ENCODE peak calls at places on chromosome 21, in five cellular contexts. One of them, this sample, is unnamed.

GRCh38 chr21:14523234-14523633 is 22.9 kb downstream of the SAMSN1 start:
- DNase-seq in breast epithelium: no peak
- DNase-seq in GM23338: no peak
- DNase-seq in HCT116: no peak
- DNase-seq in upper lobe of left lung: no peak
- DNase-seq in this sample: no peak

GRCh38 chr21:18368193-18368592 is 35.4 kb downstream of the TMPRSS15 start:
- DNase-seq in upper lobe of left lung: no peak
- DNase-seq in breast epithelium: no peak
- DNase-seq in HCT116: no peak
- DNase-seq in GM23338: no peak
- DNase-seq in this sample: no peak

GRCh38 chr21:31124005-31124404 is 85.7 kb upstream of the KRTAP19-8 start:
- DNase-seq in breast epithelium: no peak
- DNase-seq in HCT116: no peak
- DNase-seq in upper lobe of left lung: no peak
- DNase-seq in GM23338: peak; percentile 29
- DNase-seq in this sample: no peak

GRCh38 chr21:15617968-15618367 is 111.8 kb upstream of the USP25 start:
- DNase-seq in HCT116: no peak
- DNase-seq in upper lobe of left lung: no peak
- DNase-seq in breast epithelium: no peak
- DNase-seq in GM23338: peak; percentile 46
- DNase-seq in this sample: no peak

GRCh38 chr21:38361324-38361723 is 104.5 kb downstream of the KCNJ15 start:
- DNase-seq in HCT116: no peak
- DNase-seq in GM23338: no peak
- DNase-seq in upper lobe of left lung: no peak
- DNase-seq in breast epithelium: no peak
- DNase-seq in this sample: peak; percentile 52

GRCh38 chr21:27818847-27819246 is 852.0 kb upstream of the ADAMTS5 start:
- DNase-seq in upper lobe of left lung: no peak
- DNase-seq in GM23338: no peak
- DNase-seq in HCT116: no peak
- DNase-seq in breast epithelium: no peak
- DNase-seq in this sample: no peak

GRCh38 chr21:14814282-14814681 is 250.5 kb downstream of the NRIP1 start:
- DNase-seq in HCT116: no peak
- DNase-seq in breast epithelium: no peak
- DNase-seq in GM23338: no peak
- DNase-seq in upper lobe of left lung: no peak
- DNase-seq in this sample: no peak

GRCh38 chr21:38987551-38988210 is 182.0 kb downstream of the ETS2 start:
- DNase-seq in GM23338: no peak
- DNase-seq in breast epithelium: no peak
- DNase-seq in upper lobe of left lung: no peak
- DNase-seq in HCT116: no peak
- DNase-seq in this sample: no peak

GRCh38 chr21:14273736-14274538 is 58.0 kb downstream of the RBM11 start:
- DNase-seq in GM23338: peak; percentile 72
- DNase-seq in upper lobe of left lung: peak; percentile 90
- DNase-seq in HCT116: no peak
- DNase-seq in breast epithelium: peak; percentile 59
- DNase-seq in this sample: no peak

GRCh38 chr21:40936151-40936550 is 89.2 kb upstream of the DSCAM start:
- DNase-seq in GM23338: no peak
- DNase-seq in breast epithelium: no peak
- DNase-seq in HCT116: no peak
- DNase-seq in upper lobe of left lung: no peak
- DNase-seq in this sample: no peak

GRCh38 chr21:32941263-32941662 is 84.5 kb upstream of the OLIG2 start:
- DNase-seq in upper lobe of left lung: no peak
- DNase-seq in GM23338: no peak
- DNase-seq in breast epithelium: no peak
- DNase-seq in HCT116: no peak
- DNase-seq in this sample: no peak

GRCh38 chr21:15669247-15669646 is 60.5 kb upstream of the USP25 start:
- DNase-seq in HCT116: no peak
- DNase-seq in GM23338: no peak
- DNase-seq in breast epithelium: no peak
- DNase-seq in upper lobe of left lung: no peak
- DNase-seq in this sample: no peak

GRCh38 chr21:38875694-38876492 is 70.2 kb downstream of the ETS2 start:
- DNase-seq in HCT116: no peak
- DNase-seq in GM23338: no peak
- DNase-seq in breast epithelium: no peak
- DNase-seq in upper lobe of left lung: no peak
- DNase-seq in this sample: no peak

GRCh38 chr21:14836950-14837349 is 227.8 kb downstream of the NRIP1 start:
- DNase-seq in upper lobe of left lung: no peak
- DNase-seq in breast epithelium: no peak
- DNase-seq in GM23338: no peak
- DNase-seq in HCT116: no peak
- DNase-seq in this sample: no peak

GRCh38 chr21:31284797-31285397 is 59.2 kb downstream of the TIAM1 start:
- DNase-seq in GM23338: no peak
- DNase-seq in HCT116: peak; percentile 58
- DNase-seq in breast epithelium: no peak
- DNase-seq in upper lobe of left lung: no peak
- DNase-seq in this sample: no peak

GRCh38 chr21:33384851-33385331 is 18.3 kb upstream of the IFNGR2 start:
- DNase-seq in upper lobe of left lung: no peak
- DNase-seq in HCT116: no peak
- DNase-seq in GM23338: no peak
- DNase-seq in breast epithelium: no peak
- DNase-seq in this sample: no peak

GRCh38 chr21:17821121-17821520 is 2.0 kb upstream of the C21orf91 start:
- DNase-seq in breast epithelium: no peak
- DNase-seq in upper lobe of left lung: no peak
- DNase-seq in GM23338: no peak
- DNase-seq in HCT116: no peak
- DNase-seq in this sample: no peak

GRCh38 chr21:43707462-43707861 is 11.5 kb upstream of the PDXK start:
- DNase-seq in HCT116: no peak
- DNase-seq in upper lobe of left lung: no peak
- DNase-seq in breast epithelium: no peak
- DNase-seq in GM23338: no peak
- DNase-seq in this sample: no peak

GRCh38 chr21:18801468-18801867 is 397.9 kb upstream of the TMPRSS15 start:
- DNase-seq in upper lobe of left lung: no peak
- DNase-seq in HCT116: no peak
- DNase-seq in GM23338: peak; percentile 48
- DNase-seq in breast epithelium: no peak
- DNase-seq in this sample: no peak

GRCh38 chr21:38649120-38649519 is 150.8 kb upstream of the ERG start:
- DNase-seq in GM23338: no peak
- DNase-seq in breast epithelium: no peak
- DNase-seq in HCT116: no peak
- DNase-seq in upper lobe of left lung: peak; percentile 44
- DNase-seq in this sample: no peak

GRCh38 chr21:31370893-31371652 is 27.0 kb upstream of the TIAM1 start:
- DNase-seq in HCT116: no peak
- DNase-seq in upper lobe of left lung: no peak
- DNase-seq in breast epithelium: no peak
- DNase-seq in GM23338: no peak
- DNase-seq in this sample: no peak

GRCh38 chr21:40505681-40506080 is 341.3 kb downstream of the DSCAM start:
- DNase-seq in GM23338: no peak
- DNase-seq in breast epithelium: no peak
- DNase-seq in upper lobe of left lung: no peak
- DNase-seq in HCT116: no peak
- DNase-seq in this sample: no peak

GRCh38 chr21:38095220-38095619 is 161.6 kb upstream of the KCNJ15 start:
- DNase-seq in GM23338: no peak
- DNase-seq in upper lobe of left lung: no peak
- DNase-seq in breast epithelium: no peak
- DNase-seq in HCT116: no peak
- DNase-seq in this sample: no peak

GRCh38 chr21:39120876-39121599 is 62.2 kb downstream of the PSMG1 start:
- DNase-seq in breast epithelium: no peak
- DNase-seq in GM23338: peak; percentile 38
- DNase-seq in upper lobe of left lung: no peak
- DNase-seq in HCT116: no peak
- DNase-seq in this sample: peak; percentile 77

GRCh38 chr21:35988396-35989140 is 71.8 kb downstream of the SETD4 start:
- DNase-seq in GM23338: no peak
- DNase-seq in breast epithelium: no peak
- DNase-seq in upper lobe of left lung: no peak
- DNase-seq in HCT116: no peak
- DNase-seq in this sample: no peak

GRCh38 chr21:38788275-38788911 is 17.3 kb upstream of the ETS2 start:
- DNase-seq in HCT116: no peak
- DNase-seq in GM23338: no peak
- DNase-seq in upper lobe of left lung: no peak
- DNase-seq in breast epithelium: no peak
- DNase-seq in this sample: no peak

GRCh38 chr21:30838536-30838935 is 9.0 kb upstream of the KRTAP7-1 start:
- DNase-seq in HCT116: no peak
- DNase-seq in GM23338: no peak
- DNase-seq in breast epithelium: no peak
- DNase-seq in upper lobe of left lung: no peak
- DNase-seq in this sample: no peak

GRCh38 chr21:28877318-28877884 is 115.3 kb downstream of the LTN1 start:
- DNase-seq in upper lobe of left lung: no peak
- DNase-seq in breast epithelium: no peak
- DNase-seq in GM23338: no peak
- DNase-seq in HCT116: no peak
- DNase-seq in this sample: no peak

GRCh38 chr21:29433366-29434059 is 134.8 kb downstream of the BACH1 start:
- DNase-seq in breast epithelium: no peak
- DNase-seq in GM23338: no peak
- DNase-seq in upper lobe of left lung: no peak
- DNase-seq in HCT116: no peak
- DNase-seq in this sample: no peak

GRCh38 chr21:29896884-29897283 is 42.9 kb downstream of the GRIK1 start:
- DNase-seq in HCT116: no peak
- DNase-seq in breast epithelium: no peak
- DNase-seq in upper lobe of left lung: no peak
- DNase-seq in GM23338: no peak
- DNase-seq in this sample: no peak

GRCh38 chr21:46058339-46059145 is 39.4 kb upstream of the COL6A2 start:
- DNase-seq in upper lobe of left lung: no peak
- DNase-seq in breast epithelium: no peak
- DNase-seq in GM23338: no peak
- DNase-seq in HCT116: no peak
- DNase-seq in this sample: no peak

GRCh38 chr21:46061063-46061462 is 36.8 kb upstream of the COL6A2 start:
- DNase-seq in HCT116: no peak
- DNase-seq in upper lobe of left lung: no peak
- DNase-seq in breast epithelium: no peak
- DNase-seq in GM23338: no peak
- DNase-seq in this sample: no peak

GRCh38 chr21:46057710-46058241 is 40.1 kb upstream of the COL6A2 start:
- DNase-seq in upper lobe of left lung: no peak
- DNase-seq in breast epithelium: no peak
- DNase-seq in GM23338: no peak
- DNase-seq in HCT116: no peak
- DNase-seq in this sample: no peak

GRCh38 chr21:46060596-46061061 is 37.3 kb upstream of the COL6A2 start:
- DNase-seq in breast epithelium: peak; percentile 58
- DNase-seq in HCT116: no peak
- DNase-seq in upper lobe of left lung: no peak
- DNase-seq in GM23338: no peak
- DNase-seq in this sample: peak; percentile 98

GRCh38 chr21:46059195-46059594 is 38.7 kb upstream of the COL6A2 start:
- DNase-seq in upper lobe of left lung: no peak
- DNase-seq in GM23338: no peak
- DNase-seq in breast epithelium: no peak
- DNase-seq in HCT116: no peak
- DNase-seq in this sample: no peak
- H3K4me1 ChIP-seq in upper lobe of left lung: no peaks in the 10 kb centered on the region
- H3K4me1 ChIP-seq in GM23338: no peaks in the 10 kb centered on the region
- H3K4me1 ChIP-seq in breast epithelium: peaks cover 5% of the 10 kb centered on the region
- H3K4me1 ChIP-seq in HCT116: no peaks in the 10 kb centered on the region
- H3K4me1 ChIP-seq in this sample: peaks cover 40% of the 10 kb centered on the region

GRCh38 chr21:37005548-37006242 is 807 bp upstream of the RIPPLY3 start:
- DNase-seq in upper lobe of left lung: peak; percentile 67
- DNase-seq in HCT116: no peak
- DNase-seq in GM23338: peak; percentile 77
- DNase-seq in breast epithelium: no peak
- DNase-seq in this sample: no peak
- H3K4me3 ChIP-seq in upper lobe of left lung: no peak overlapping the region
- H3K4me3 ChIP-seq in HCT116: no peak overlapping the region
- H3K4me3 ChIP-seq in GM23338: peak overlapping the region; percentile 70
- H3K4me3 ChIP-seq in breast epithelium: peak overlapping the region; percentile 81
- H3K4me3 ChIP-seq in this sample: peak overlapping the region; percentile 48

GRCh38 chr21:25420831-25421230 is 186.4 kb downstream of the MRPL39 start:
- DNase-seq in GM23338: no peak
- DNase-seq in HCT116: no peak
- DNase-seq in upper lobe of left lung: no peak
- DNase-seq in breast epithelium: no peak
- DNase-seq in this sample: no peak
- TF ChIP-seq POLR2AphosphoS5 in GM23338: no peak
- TF ChIP-seq POLR2AphosphoS5 in HCT116: no peak
- TF ChIP-seq POLR2AphosphoS5 in upper lobe of left lung: no peak
- TF ChIP-seq POLR2AphosphoS5 in breast epithelium: no peak
- TF ChIP-seq POLR2AphosphoS5 in this sample: no peak

GRCh38 chr21:42471716-42472330 is 24.2 kb downstream of the RSPH1 start:
- DNase-seq in HCT116: no peak
- DNase-seq in upper lobe of left lung: no peak
- DNase-seq in GM23338: no peak
- DNase-seq in breast epithelium: no peak
- DNase-seq in this sample: no peak
- H3K4me1 ChIP-seq in HCT116: peaks cover 15% of the 10 kb centered on the region
- H3K4me1 ChIP-seq in upper lobe of left lung: no peaks in the 10 kb centered on the region
- H3K4me1 ChIP-seq in GM23338: peaks cover 7% of the 10 kb centered on the region
- H3K4me1 ChIP-seq in breast epithelium: no peaks in the 10 kb centered on the region
- H3K4me1 ChIP-seq in this sample: peaks cover 38% of the 10 kb centered on the region